ENCODE peak calls at places on chromosomes 1 and 21, in five cellular contexts. X is NCI-H510A treated with DMSO at 0.1 percent for 48 hours, N is T-helper 1 cell, H is bronchial epithelial cell, B is fibroblast of lung. P is an unnamed sample.

GRCh38 chr1:183568176-183569041 is 21.9 kb downstream of the NCF2 start:
- DNase-seq in B (peak), H (peak), N (no peak), X (no peak), P (no peak)

GRCh38 chr1:82449671-82450070 is 648.9 kb downstream of the ADGRL2 start:
- DNase-seq in N (no peak), B (peak), H (no peak), X (no peak), P (no peak)

GRCh38 chr1:203037509-203038190 is 11.4 kb downstream of the PPFIA4 start:
- DNase-seq in N (no peak), B (no peak), X (no peak), H (no peak), P (no peak)

GRCh38 chr1:147292635-147293251 is 50.3 kb downstream of the CHD1L start:
- DNase-seq in B (peak), N (no peak), H (peak), X (no peak), P (no peak)

GRCh38 chr1:230157409-230158390 is 90.7 kb downstream of the GALNT2 start:
- DNase-seq in N (no peak), X (peak), H (peak), B (no peak), P (peak)

GRCh38 chr1:182215797-182216196 is 154.3 kb upstream of the ZNF648 start:
- DNase-seq in B (peak), X (no peak), N (no peak), H (peak), P (no peak)

GRCh38 chr1:17696417-17697301 is 58.5 kb upstream of the ACTL8 start:
- DNase-seq in X (no peak), H (peak), N (no peak), B (peak), P (no peak)

GRCh38 chr1:105005594-105006195 is 1256.0 kb downstream of the AMY1C start:
- DNase-seq in B (no peak), H (no peak), N (no peak), X (no peak), P (no peak)

GRCh38 chr21:37032877-37033471 is 26.5 kb downstream of the RIPPLY3 start:
- DNase-seq in X (no peak), B (peak), N (no peak), H (peak), P (no peak)

GRCh38 chr1:165875171-165875570 is 47.8 kb downstream of the UCK2 start:
- DNase-seq in N (no peak), B (no peak), X (no peak), H (no peak), P (no peak)

GRCh38 chr1:202631076-202631923 is 79.0 kb downstream of the SYT2 start:
- DNase-seq in X (no peak), N (no peak), B (no peak), H (no peak), P (no peak)

GRCh38 chr1:167627615-167627864 is 2.5 kb upstream of the RCSD1 start:
- DNase-seq in H (no peak), X (no peak), B (no peak), N (no peak), P (no peak)

GRCh38 chr1:35560256-35561225 is 2.9 kb downstream of the NCDN start:
- DNase-seq in X (no peak), H (no peak), B (no peak), N (no peak), P (no peak)

GRCh38 chr21:34930971-34931370 is 118.1 kb downstream of the RUNX1 start:
- DNase-seq in X (no peak), H (no peak), N (no peak), B (peak), P (no peak)

GRCh38 chr1:77900687-77901293 is 12.4 kb downstream of the NEXN start:
- DNase-seq in X (peak), N (no peak), H (peak), B (peak), P (no peak)

GRCh38 chr1:40951943-40952743 is 27.4 kb upstream of the CTPS1 start:
- DNase-seq in X (peak), N (peak), B (no peak), H (peak), P (peak)

GRCh38 chr1:58399176-58399575 is 147.3 kb downstream of the OMA1 start:
- DNase-seq in X (no peak), N (no peak), B (no peak), H (no peak), P (no peak)

GRCh38 chr1:45924736-45925135 is 121.3 kb downstream of the MAST2 start:
- DNase-seq in X (no peak), H (peak), B (peak), N (no peak), P (no peak)

GRCh38 chr1:226939439-226940028 is 560 bp upstream of the COQ8A start:
- DNase-seq in N (peak), X (peak), B (no peak), H (no peak), P (peak)

GRCh38 chr1:53343831-53344668 is 16.2 kb upstream of the LRP8 start:
- DNase-seq in H (no peak), X (no peak), B (peak), N (no peak), P (peak)